ENCODE peak calls at places on chromosomes 16 and 17, in nine cellular contexts. P, U, C, Z, T, V, G, B and J are unnamed samples.

GRCh38 chr17:73891001-73891400 is 246.8 kb upstream of the SDK2 start:
- DNase-seq in P (no peak), U (no peak), C (no peak), Z (no peak), T (no peak), V (no peak), G (no peak), B (no peak), J (no peak)

GRCh38 chr16:57579361-57579665 is 36.9 kb downstream of the ADGRG5 start:
- DNase-seq in P (no peak), U (no peak), C (no peak), Z (no peak), T (no peak), V (no peak), G (no peak), B (no peak), J (no peak)

GRCh38 chr17:37698132-37698615 is 46.7 kb downstream of the HNF1B start:
- DNase-seq in P (no peak), U (no peak), C (no peak), Z (no peak), T (peak; percentile 66), V (no peak), G (no peak), B (no peak), J (no peak)

GRCh38 chr17:58913971-58914769 is 158.5 kb downstream of the PPM1E start:
- DNase-seq in P (peak; percentile 78), U (no peak), C (no peak), Z (no peak), T (no peak), V (no peak), G (no peak), B (no peak), J (no peak)

GRCh38 chr16:1330260-1330914 is 3.1 kb upstream of the BAIAP3 start:
- DNase-seq in P (no peak), U (no peak), C (no peak), Z (no peak), T (no peak), V (no peak), G (no peak), B (no peak), J (no peak)

GRCh38 chr16:88430524-88431446 is 22.3 kb upstream of the ZFPM1 start:
- DNase-seq in P (no peak), U (peak; percentile 40), C (no peak), Z (peak; percentile 43), T (no peak), V (peak; percentile 57), G (no peak), B (no peak), J (no peak)

GRCh38 chr16:52051773-52052172 is 495.2 kb downstream of the TOX3 start:
- DNase-seq in P (no peak), U (no peak), C (no peak), Z (no peak), T (no peak), V (no peak), G (no peak), B (no peak), J (no peak)

GRCh38 chr17:40915199-40915661 is 22.2 kb downstream of the KRT23 start:
- DNase-seq in P (peak; percentile 69), U (no peak), C (no peak), Z (no peak), T (peak; percentile 97), V (peak; percentile 41), G (no peak), B (no peak), J (no peak)

GRCh38 chr17:70968302-70968701 is 799.0 kb downstream of the KCNJ2 start:
- DNase-seq in P (no peak), U (no peak), C (no peak), Z (no peak), T (peak; percentile 34), V (no peak), G (no peak), B (no peak), J (no peak)

GRCh38 chr17:17767096-17767470 is 69.7 kb downstream of the SREBF1 start:
- DNase-seq in P (no peak), U (no peak), C (no peak), Z (no peak), T (no peak), V (no peak), G (no peak), B (no peak), J (no peak)

GRCh38 chr17:56629450-56630187 is 36.1 kb downstream of the NOG start:
- DNase-seq in P (peak; percentile 4), U (no peak), C (no peak), Z (no peak), T (peak; percentile 53), V (no peak), G (no peak), B (no peak), J (no peak)

GRCh38 chr17:44222112-44222869 is 2.8 kb upstream of the UBTF start:
- DNase-seq in P (no peak), U (no peak), C (no peak), Z (peak; percentile 86), T (peak; percentile 78), V (peak; percentile 66), G (peak; percentile 82), B (peak; percentile 81), J (no peak)

GRCh38 chr16:75219838-75220237 is 1.1 kb downstream of the CTRB1 start:
- DNase-seq in P (no peak), U (no peak), C (no peak), Z (no peak), T (no peak), V (no peak), G (no peak), B (no peak), J (no peak)

GRCh38 chr17:70405492-70406220 is 236.3 kb downstream of the KCNJ2 start:
- DNase-seq in P (peak; percentile 87), U (no peak), C (no peak), Z (no peak), T (peak; percentile 91), V (peak; percentile 25), G (no peak), B (no peak), J (peak; percentile 1)

GRCh38 chr17:17422641-17423040 is 54.2 kb upstream of the MED9 start:
- DNase-seq in P (no peak), U (no peak), C (no peak), Z (no peak), T (no peak), V (no peak), G (no peak), B (no peak), J (no peak)

GRCh38 chr17:74491645-74492044 is 25.2 kb downstream of the CD300A start:
- DNase-seq in P (no peak), U (no peak), C (no peak), Z (no peak), T (no peak), V (no peak), G (no peak), B (no peak), J (no peak)

GRCh38 chr16:56771558-56772279 is 41.8 kb downstream of the NUP93 start:
- DNase-seq in P (no peak), U (no peak), C (no peak), Z (no peak), T (no peak), V (no peak), G (no peak), B (no peak), J (no peak)

GRCh38 chr16:25257504-25257955 is at the start of gene ZKSCAN2:
- DNase-seq in P (peak; percentile 82), U (peak; percentile 73), C (no peak), Z (peak; percentile 83), T (peak; percentile 93), V (peak; percentile 93), G (peak; percentile 73), B (peak; percentile 84), J (peak; percentile 54)

GRCh38 chr17:38355256-38355655 is 3.6 kb downstream of the SOCS7 start:
- DNase-seq in P (no peak), U (no peak), C (no peak), Z (no peak), T (no peak), V (no peak), G (no peak), B (no peak), J (no peak)

GRCh38 chr16:3194792-3195191 is 6.8 kb downstream of the OR1F1 start:
- DNase-seq in P (no peak), U (no peak), C (no peak), Z (no peak), T (no peak), V (no peak), G (no peak), B (no peak), J (no peak)

GRCh38 chr16:8663192-8664089 is 11.0 kb upstream of the ABAT start:
- DNase-seq in P (no peak), U (no peak), C (no peak), Z (no peak), T (no peak), V (no peak), G (no peak), B (no peak), J (no peak)

GRCh38 chr17:676060-676745 is 38.4 kb downstream of the VPS53 start:
- DNase-seq in P (peak; percentile 33), U (no peak), C (no peak), Z (no peak), T (no peak), V (no peak), G (no peak), B (no peak), J (no peak)

GRCh38 chr17:61511480-61512182 is 59.4 kb downstream of the TBX4 start:
- DNase-seq in P (no peak), U (no peak), C (no peak), Z (no peak), T (peak; percentile 20), V (no peak), G (no peak), B (no peak), J (no peak)

GRCh38 chr17:77882040-77882439 is 76.5 kb upstream of the TNRC6C start:
- DNase-seq in P (no peak), U (no peak), C (no peak), Z (no peak), T (no peak), V (no peak), G (no peak), B (no peak), J (no peak)

GRCh38 chr16:84220851-84221250 is 19.0 kb downstream of the KCNG4 start:
- DNase-seq in P (no peak), U (no peak), C (no peak), Z (no peak), T (peak; percentile 21), V (no peak), G (no peak), B (no peak), J (no peak)

GRCh38 chr16:27316038-27316680 is 2.4 kb downstream of the IL4R start:
- DNase-seq in P (no peak), U (no peak), C (no peak), Z (no peak), T (no peak), V (no peak), G (no peak), B (no peak), J (no peak)

GRCh38 chr16:81448154-81449131 is 3.8 kb downstream of the CMIP start:
- DNase-seq in P (no peak), U (no peak), C (no peak), Z (no peak), T (no peak), V (no peak), G (no peak), B (no peak), J (no peak)

GRCh38 chr17:40097087-40097486 is 3.3 kb downstream of the NR1D1 start:
- DNase-seq in P (no peak), U (no peak), C (no peak), Z (no peak), T (no peak), V (no peak), G (no peak), B (no peak), J (no peak)

GRCh38 chr17:21033350-21033749 is 9.5 kb downstream of the USP22 start:
- DNase-seq in P (no peak), U (no peak), C (no peak), Z (no peak), T (no peak), V (no peak), G (no peak), B (no peak), J (no peak)

GRCh38 chr17:38430316-38430715 is 2.1 kb downstream of the ARHGAP23 start:
- DNase-seq in P (no peak), U (no peak), C (no peak), Z (no peak), T (no peak), V (no peak), G (no peak), B (no peak), J (no peak)

GRCh38 chr16:3112058-3112880 is at the start of gene ZNF205:
- DNase-seq in P (no peak), U (no peak), C (no peak), Z (peak; percentile 73), T (peak; percentile 74), V (no peak), G (peak; percentile 63), B (peak; percentile 47), J (no peak)